ENCODE peak calls at places on chromosomes 13 and 19, in eight cellular contexts. K, W, U, J, I, A, M and X are unnamed samples.

GRCh38 chr13:44004881-44005280 is 125.2 kb downstream of the LACC1 start:
- DNase-seq in K (peak; percentile 68), W (no peak), U (no peak), J (peak; percentile 62), I (peak; percentile 20), A (no peak), M (no peak), X (no peak)

GRCh38 chr19:38565686-38566105 is 52.1 kb downstream of the MAP4K1 start:
- DNase-seq in K (no peak), W (no peak), U (no peak), J (no peak), I (no peak), A (no peak), M (no peak), X (no peak)

GRCh38 chr13:98328511-98328910 is 151.4 kb upstream of the RNF113B start:
- DNase-seq in K (no peak), W (no peak), U (peak; percentile 24), J (no peak), I (no peak), A (no peak), M (no peak), X (no peak)

GRCh38 chr19:6739884-6740588 is 556 bp downstream of the TRIP10 start:
- DNase-seq in K (peak; percentile 57), W (no peak), U (peak; percentile 74), J (no peak), I (peak; percentile 68), A (peak; percentile 78), M (peak; percentile 25), X (peak; percentile 43)

GRCh38 chr13:45092668-45093067 is 27.6 kb upstream of the GTF2F2 start:
- DNase-seq in K (peak; percentile 54), W (no peak), U (no peak), J (peak; percentile 60), I (no peak), A (no peak), M (no peak), X (no peak)

GRCh38 chr19:51615991-51616390 is 14.2 kb downstream of the SIGLEC5 start:
- DNase-seq in K (no peak), W (no peak), U (no peak), J (peak; percentile 21), I (no peak), A (no peak), M (no peak), X (no peak)

GRCh38 chr19:34391813-34392212 is 12.4 kb upstream of the PDCD2L start:
- DNase-seq in K (no peak), W (no peak), U (no peak), J (no peak), I (no peak), A (no peak), M (no peak), X (no peak)

GRCh38 chr13:107421028-107421427 is 794.3 kb downstream of the LIG4 start:
- DNase-seq in K (peak; percentile 77), W (no peak), U (no peak), J (peak; percentile 4), I (no peak), A (no peak), M (no peak), X (no peak)

GRCh38 chr13:72839831-72840426 is 58.0 kb downstream of the PIBF1 start:
- DNase-seq in K (peak; percentile 70), W (peak; percentile 47), U (peak; percentile 63), J (peak; percentile 74), I (peak; percentile 66), A (peak; percentile 56), M (peak; percentile 8), X (peak; percentile 39)

GRCh38 chr13:79990048-79990447 is 350.9 kb downstream of the SPRY2 start:
- DNase-seq in K (peak; percentile 71), W (no peak), U (no peak), J (no peak), I (no peak), A (no peak), M (no peak), X (no peak)

GRCh38 chr19:11387154-11388034 is 3.3 kb upstream of the EPOR start:
- DNase-seq in K (no peak), W (no peak), U (no peak), J (no peak), I (no peak), A (no peak), M (no peak), X (peak; percentile 65)

GRCh38 chr19:10603873-10604459 is 16.9 kb upstream of the AP1M2 start:
- DNase-seq in K (no peak), W (no peak), U (peak; percentile 9), J (no peak), I (no peak), A (peak; percentile 5), M (no peak), X (peak; percentile 56)

GRCh38 chr13:40446365-40446764 is 220.1 kb downstream of the FOXO1 start:
- DNase-seq in K (no peak), W (no peak), U (no peak), J (no peak), I (no peak), A (no peak), M (no peak), X (no peak)

GRCh38 chr13:45807520-45808099 is 43.9 kb downstream of the SIAH3 start:
- DNase-seq in K (peak; percentile 59), W (peak; percentile 62), U (peak; percentile 62), J (peak; percentile 59), I (peak; percentile 56), A (peak; percentile 65), M (peak; percentile 35), X (peak; percentile 36)

GRCh38 chr13:97266328-97266727 is 44.2 kb downstream of the MBNL2 start:
- DNase-seq in K (no peak), W (no peak), U (peak; percentile 30), J (no peak), I (no peak), A (no peak), M (no peak), X (no peak)

GRCh38 chr13:78398743-78399410 is 204.5 kb downstream of the POU4F1 start:
- DNase-seq in K (no peak), W (no peak), U (no peak), J (no peak), I (no peak), A (no peak), M (peak; percentile 65), X (peak; percentile 2)

GRCh38 chr13:99179460-99179859 is 21.2 kb upstream of the UBAC2 start:
- DNase-seq in K (no peak), W (no peak), U (no peak), J (no peak), I (no peak), A (no peak), M (no peak), X (no peak)

GRCh38 chr19:6519289-6519688 is 11.5 kb upstream of the TNFSF9 start:
- DNase-seq in K (peak; percentile 92), W (no peak), U (no peak), J (peak; percentile 96), I (no peak), A (no peak), M (no peak), X (no peak)

GRCh38 chr19:35253316-35254286 is 4.8 kb downstream of the LSR start:
- DNase-seq in K (no peak), W (no peak), U (no peak), J (no peak), I (no peak), A (no peak), M (no peak), X (no peak)

GRCh38 chr13:19726611-19727010 is 56.1 kb downstream of the PSPC1 start:
- DNase-seq in K (peak; percentile 28), W (no peak), U (no peak), J (no peak), I (no peak), A (no peak), M (no peak), X (no peak)

GRCh38 chr13:62483774-62484173 is 1068.1 kb upstream of the PCDH20 start:
- DNase-seq in K (no peak), W (no peak), U (peak; percentile 35), J (no peak), I (no peak), A (no peak), M (no peak), X (no peak)

GRCh38 chr13:109151696-109152095 is 522.3 kb downstream of the MYO16 start:
- DNase-seq in K (no peak), W (no peak), U (no peak), J (no peak), I (no peak), A (no peak), M (no peak), X (no peak)
- H3K4me2 ChIP-seq in K (no peak overlapping the region), W (peak overlapping the region; percentile 58), U (peak overlapping the region; percentile 40), J (no peak overlapping the region), I (no peak overlapping the region), A (no peak overlapping the region), M (no peak overlapping the region), X (no peak overlapping the region)

GRCh38 chr13:30443957-30444404 is 21.7 kb downstream of the UBE2L5 start:
- DNase-seq in K (no peak), W (no peak), U (no peak), J (no peak), I (no peak), A (no peak), M (no peak), X (peak; percentile 97)
- TF ChIP-seq EZH2phosphoT487 in K (no peak), W (no peak), U (no peak), J (no peak), I (no peak), A (no peak), M (no peak), X (no peak)

DNA sequence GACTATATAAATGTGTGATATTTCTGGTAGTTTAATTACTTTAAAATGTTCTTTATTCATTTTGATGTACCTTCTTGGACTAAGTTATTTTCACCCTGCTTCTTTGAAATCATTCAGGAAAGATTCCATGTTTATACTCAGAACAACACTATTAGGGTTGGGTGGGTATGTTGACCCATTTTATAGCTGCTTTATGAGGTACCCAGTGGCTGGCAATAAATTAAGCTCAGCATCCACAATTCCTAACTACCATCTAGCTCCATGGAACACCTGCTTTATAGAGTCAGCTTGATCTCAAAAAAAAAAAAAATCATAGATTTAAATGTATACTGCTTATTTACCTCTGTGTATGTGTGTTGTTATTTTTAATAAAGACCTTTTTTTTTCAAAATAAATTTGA is 78.9 kb upstream of the ZNF91 start:
- DNase-seq in K (no peak), W (no peak), U (no peak), J (no peak), I (no peak), A (no peak), M (no peak), X (no peak)
- H3K9me3 ChIP-seq in K (no peaks in the 10 kb centered on the region), W (peaks cover 8% of the 10 kb centered on the region), U (peaks cover 17% of the 10 kb centered on the region), J (peaks cover 4% of the 10 kb centered on the region), I (no peaks in the 10 kb centered on the region), A (no peaks in the 10 kb centered on the region), M (no peaks in the 10 kb centered on the region), X (no peaks in the 10 kb centered on the region)

DNA sequence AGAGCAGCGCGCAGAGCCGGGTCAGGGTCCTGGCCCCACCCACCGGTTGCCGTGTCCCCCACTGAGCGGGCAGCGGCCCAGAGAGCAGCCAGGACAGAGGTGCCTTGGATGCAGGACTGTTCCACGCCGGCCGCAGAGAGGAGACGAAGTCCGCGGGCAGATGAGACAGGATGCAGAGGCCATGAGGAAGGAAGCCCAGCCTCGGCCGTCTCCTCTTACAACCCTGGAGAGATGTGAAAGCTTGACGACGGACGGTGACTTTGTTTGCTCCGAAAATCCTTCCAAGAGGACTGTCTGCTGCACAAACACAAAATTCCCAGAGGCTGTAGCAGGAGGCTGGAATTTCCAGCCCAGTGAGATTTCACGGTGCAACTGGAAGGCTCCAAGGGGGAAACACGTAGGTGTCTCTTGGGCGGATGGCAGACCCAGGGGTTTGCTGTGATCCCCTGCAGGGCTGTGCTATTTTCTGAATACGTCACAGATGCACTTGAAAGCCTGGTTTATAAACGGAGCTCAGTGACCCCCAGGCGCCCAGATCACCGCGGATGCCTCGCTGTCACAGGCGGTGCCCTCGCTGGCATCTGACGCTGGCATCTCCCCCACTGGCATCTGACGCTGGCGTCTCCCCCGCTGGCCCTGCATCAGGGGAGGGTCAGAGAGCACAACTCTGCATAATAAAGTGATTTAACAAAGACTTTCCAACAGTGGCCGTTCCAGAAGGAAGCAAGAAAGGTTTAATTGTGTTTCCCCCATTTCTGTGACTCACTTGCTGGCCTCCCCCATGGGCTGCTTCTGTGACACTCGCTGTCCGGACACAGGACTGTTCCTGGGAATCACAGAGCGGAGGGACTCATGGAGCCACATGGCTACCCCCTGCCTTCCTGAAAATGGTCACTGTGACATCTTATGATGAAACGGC is 62.0 kb upstream of the C13orf46 start:
- DNase-seq in K (peak; percentile 69), W (no peak), U (peak; percentile 51), J (no peak), I (peak; percentile 28), A (no peak), M (no peak), X (no peak)
- H3K4me2 ChIP-seq in K (peak overlapping the region; percentile 66), W (peak overlapping the region; percentile 65), U (peak overlapping the region; percentile 34), J (no peak overlapping the region), I (no peak overlapping the region), A (no peak overlapping the region), M (no peak overlapping the region), X (no peak overlapping the region)